ENCODE peak calls at places on chromosomes 11 and 22, in eight cellular contexts. One of them, this sample, is unnamed. For H3K36me3, the result is how much of the 10 kb centered on the place peaks cover.

GRCh38 chr11:78397398-78397797 is 20.2 kb downstream of the GAB2 start:
- DNase-seq in uterus: no peak
- DNase-seq in H7: no peak
- DNase-seq in sigmoid colon: no peak
- DNase-seq in cardiac muscle cell: no peak
- DNase-seq in breast epithelium: no peak
- DNase-seq in H1: no peak
- DNase-seq in effector memory CD4-positive, alpha-beta T cell: no peak
- DNase-seq in this sample: no peak

GRCh38 chr11:108647387-108647700 is 17.5 kb upstream of the DDX10 start:
- DNase-seq in uterus: no peak
- DNase-seq in H7: no peak
- DNase-seq in sigmoid colon: no peak
- DNase-seq in cardiac muscle cell: no peak
- DNase-seq in breast epithelium: no peak
- DNase-seq in H1: no peak
- DNase-seq in effector memory CD4-positive, alpha-beta T cell: no peak
- DNase-seq in this sample: no peak

GRCh38 chr11:2885017-2885675 is 429 bp downstream of the CDKN1C start:
- DNase-seq in uterus: peak
- DNase-seq in H7: peak
- DNase-seq in sigmoid colon: peak
- DNase-seq in cardiac muscle cell: peak
- DNase-seq in breast epithelium: no peak
- DNase-seq in H1: no peak
- DNase-seq in effector memory CD4-positive, alpha-beta T cell: peak
- DNase-seq in this sample: no peak

GRCh38 chr11:130194241-130195023 is 34.9 kb downstream of the ST14 start:
- DNase-seq in uterus: no peak
- DNase-seq in H7: no peak
- DNase-seq in sigmoid colon: no peak
- DNase-seq in cardiac muscle cell: no peak
- DNase-seq in breast epithelium: no peak
- DNase-seq in H1: no peak
- DNase-seq in effector memory CD4-positive, alpha-beta T cell: no peak
- DNase-seq in this sample: no peak

GRCh38 chr11:130209944-130210854 is 50.6 kb downstream of the ST14 start:
- DNase-seq in uterus: no peak
- DNase-seq in H7: peak
- DNase-seq in sigmoid colon: peak
- DNase-seq in cardiac muscle cell: no peak
- DNase-seq in breast epithelium: no peak
- DNase-seq in H1: no peak
- DNase-seq in effector memory CD4-positive, alpha-beta T cell: no peak
- DNase-seq in this sample: no peak

GRCh38 chr22:27880778-27881394 is 38.2 kb downstream of the PITPNB start:
- DNase-seq in uterus: peak
- DNase-seq in H7: no peak
- DNase-seq in sigmoid colon: no peak
- DNase-seq in cardiac muscle cell: peak
- DNase-seq in breast epithelium: no peak
- DNase-seq in H1: no peak
- DNase-seq in effector memory CD4-positive, alpha-beta T cell: no peak
- DNase-seq in this sample: no peak

GRCh38 chr11:5597953-5598352 is 1.5 kb downstream of the TRIM6 start:
- DNase-seq in uterus: no peak
- DNase-seq in H7: no peak
- DNase-seq in sigmoid colon: no peak
- DNase-seq in cardiac muscle cell: no peak
- DNase-seq in breast epithelium: no peak
- DNase-seq in H1: no peak
- DNase-seq in effector memory CD4-positive, alpha-beta T cell: no peak
- DNase-seq in this sample: no peak

GRCh38 chr22:48254311-48254873 is 1491.9 kb downstream of the TBC1D22A start:
- DNase-seq in uterus: no peak
- DNase-seq in H7: peak
- DNase-seq in sigmoid colon: no peak
- DNase-seq in cardiac muscle cell: no peak
- DNase-seq in breast epithelium: no peak
- DNase-seq in H1: no peak
- DNase-seq in effector memory CD4-positive, alpha-beta T cell: no peak
- DNase-seq in this sample: no peak

GRCh38 chr11:6703247-6704063 is 20.3 kb upstream of the MRPL17 start:
- DNase-seq in uterus: peak
- DNase-seq in H7: peak
- DNase-seq in sigmoid colon: no peak
- DNase-seq in cardiac muscle cell: peak
- DNase-seq in breast epithelium: no peak
- DNase-seq in H1: no peak
- DNase-seq in effector memory CD4-positive, alpha-beta T cell: peak
- DNase-seq in this sample: peak

GRCh38 chr11:86969258-86969657 is 14.1 kb upstream of the FZD4 start:
- DNase-seq in uterus: no peak
- DNase-seq in H7: no peak
- DNase-seq in sigmoid colon: no peak
- DNase-seq in cardiac muscle cell: no peak
- DNase-seq in breast epithelium: no peak
- DNase-seq in H1: no peak
- DNase-seq in effector memory CD4-positive, alpha-beta T cell: no peak
- DNase-seq in this sample: no peak
- H3K36me3 ChIP-seq in uterus: under half
- H3K36me3 ChIP-seq in H7: under half
- H3K36me3 ChIP-seq in sigmoid colon: under half
- H3K36me3 ChIP-seq in cardiac muscle cell: under half
- H3K36me3 ChIP-seq in breast epithelium: under half
- H3K36me3 ChIP-seq in H1: under half
- H3K36me3 ChIP-seq in effector memory CD4-positive, alpha-beta T cell: under half
- H3K36me3 ChIP-seq in this sample: under half

GRCh38 chr11:113113801-113114451 is 152.7 kb downstream of the NCAM1 start:
- DNase-seq in uterus: no peak
- DNase-seq in H7: no peak
- DNase-seq in sigmoid colon: no peak
- DNase-seq in cardiac muscle cell: no peak
- DNase-seq in breast epithelium: no peak
- DNase-seq in H1: no peak
- DNase-seq in effector memory CD4-positive, alpha-beta T cell: no peak
- DNase-seq in this sample: no peak

GRCh38 chr11:113106507-113106906 is 145.3 kb downstream of the NCAM1 start:
- DNase-seq in uterus: no peak
- DNase-seq in H7: no peak
- DNase-seq in sigmoid colon: no peak
- DNase-seq in cardiac muscle cell: peak
- DNase-seq in breast epithelium: no peak
- DNase-seq in H1: no peak
- DNase-seq in effector memory CD4-positive, alpha-beta T cell: no peak
- DNase-seq in this sample: no peak

GRCh38 chr11:113105584-113105983 is 144.4 kb downstream of the NCAM1 start:
- DNase-seq in uterus: no peak
- DNase-seq in H7: no peak
- DNase-seq in sigmoid colon: no peak
- DNase-seq in cardiac muscle cell: no peak
- DNase-seq in breast epithelium: no peak
- DNase-seq in H1: no peak
- DNase-seq in effector memory CD4-positive, alpha-beta T cell: no peak
- DNase-seq in this sample: no peak

GRCh38 chr11:113111156-113111555 is 149.9 kb downstream of the NCAM1 start:
- DNase-seq in uterus: no peak
- DNase-seq in H7: no peak
- DNase-seq in sigmoid colon: no peak
- DNase-seq in cardiac muscle cell: no peak
- DNase-seq in breast epithelium: no peak
- DNase-seq in H1: no peak
- DNase-seq in effector memory CD4-positive, alpha-beta T cell: no peak
- DNase-seq in this sample: no peak

DNA sequence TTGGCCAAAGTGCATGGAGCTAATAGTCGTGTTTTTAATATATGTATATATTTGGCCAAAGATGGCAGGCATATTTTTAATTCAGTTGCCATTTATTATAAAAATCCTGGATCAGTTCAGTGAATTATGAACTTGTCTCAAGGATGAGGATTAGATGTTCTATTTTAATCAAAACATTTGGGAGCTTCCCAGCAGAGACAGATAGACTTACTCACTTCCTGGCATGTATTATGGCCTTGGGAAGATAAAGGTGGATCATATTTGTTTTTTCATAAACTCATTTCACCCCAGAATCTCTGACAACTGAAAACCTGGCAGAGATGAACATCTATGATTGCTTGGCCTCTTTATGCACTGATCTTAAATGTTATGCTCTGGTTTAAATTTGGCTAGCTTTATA is 148.8 kb downstream of the NCAM1 start:
- DNase-seq in uterus: no peak
- DNase-seq in H7: no peak
- DNase-seq in sigmoid colon: no peak
- DNase-seq in cardiac muscle cell: no peak
- DNase-seq in breast epithelium: no peak
- DNase-seq in H1: no peak
- DNase-seq in effector memory CD4-positive, alpha-beta T cell: no peak
- DNase-seq in this sample: no peak
- H3K4me3 ChIP-seq in uterus: no peak
- H3K4me3 ChIP-seq in H7: no peak
- H3K4me3 ChIP-seq in sigmoid colon: no peak
- H3K4me3 ChIP-seq in cardiac muscle cell: no peak
- H3K4me3 ChIP-seq in breast epithelium: no peak
- H3K4me3 ChIP-seq in H1: no peak
- H3K4me3 ChIP-seq in effector memory CD4-positive, alpha-beta T cell: no peak
- H3K4me3 ChIP-seq in this sample: no peak

GRCh38 chr22:44364750-44365118 is 52.0 kb upstream of the SHISAL1 start:
- DNase-seq in uterus: peak
- DNase-seq in H7: peak
- DNase-seq in sigmoid colon: peak
- DNase-seq in cardiac muscle cell: no peak
- DNase-seq in breast epithelium: no peak
- DNase-seq in H1: no peak
- DNase-seq in effector memory CD4-positive, alpha-beta T cell: no peak
- DNase-seq in this sample: no peak

GRCh38 chr22:44368611-44369010 is 55.9 kb upstream of the SHISAL1 start:
- DNase-seq in uterus: no peak
- DNase-seq in H7: no peak
- DNase-seq in sigmoid colon: peak
- DNase-seq in cardiac muscle cell: no peak
- DNase-seq in breast epithelium: no peak
- DNase-seq in H1: no peak
- DNase-seq in effector memory CD4-positive, alpha-beta T cell: no peak
- DNase-seq in this sample: no peak

GRCh38 chr22:44365196-44365802 is 52.5 kb upstream of the SHISAL1 start:
- DNase-seq in uterus: peak
- DNase-seq in H7: no peak
- DNase-seq in sigmoid colon: peak
- DNase-seq in cardiac muscle cell: no peak
- DNase-seq in breast epithelium: no peak
- DNase-seq in H1: no peak
- DNase-seq in effector memory CD4-positive, alpha-beta T cell: no peak
- DNase-seq in this sample: no peak

GRCh38 chr22:44365832-44366231 is 53.1 kb upstream of the SHISAL1 start:
- DNase-seq in uterus: peak
- DNase-seq in H7: no peak
- DNase-seq in sigmoid colon: peak
- DNase-seq in cardiac muscle cell: no peak
- DNase-seq in breast epithelium: no peak
- DNase-seq in H1: no peak
- DNase-seq in effector memory CD4-positive, alpha-beta T cell: no peak
- DNase-seq in this sample: no peak

DNA sequence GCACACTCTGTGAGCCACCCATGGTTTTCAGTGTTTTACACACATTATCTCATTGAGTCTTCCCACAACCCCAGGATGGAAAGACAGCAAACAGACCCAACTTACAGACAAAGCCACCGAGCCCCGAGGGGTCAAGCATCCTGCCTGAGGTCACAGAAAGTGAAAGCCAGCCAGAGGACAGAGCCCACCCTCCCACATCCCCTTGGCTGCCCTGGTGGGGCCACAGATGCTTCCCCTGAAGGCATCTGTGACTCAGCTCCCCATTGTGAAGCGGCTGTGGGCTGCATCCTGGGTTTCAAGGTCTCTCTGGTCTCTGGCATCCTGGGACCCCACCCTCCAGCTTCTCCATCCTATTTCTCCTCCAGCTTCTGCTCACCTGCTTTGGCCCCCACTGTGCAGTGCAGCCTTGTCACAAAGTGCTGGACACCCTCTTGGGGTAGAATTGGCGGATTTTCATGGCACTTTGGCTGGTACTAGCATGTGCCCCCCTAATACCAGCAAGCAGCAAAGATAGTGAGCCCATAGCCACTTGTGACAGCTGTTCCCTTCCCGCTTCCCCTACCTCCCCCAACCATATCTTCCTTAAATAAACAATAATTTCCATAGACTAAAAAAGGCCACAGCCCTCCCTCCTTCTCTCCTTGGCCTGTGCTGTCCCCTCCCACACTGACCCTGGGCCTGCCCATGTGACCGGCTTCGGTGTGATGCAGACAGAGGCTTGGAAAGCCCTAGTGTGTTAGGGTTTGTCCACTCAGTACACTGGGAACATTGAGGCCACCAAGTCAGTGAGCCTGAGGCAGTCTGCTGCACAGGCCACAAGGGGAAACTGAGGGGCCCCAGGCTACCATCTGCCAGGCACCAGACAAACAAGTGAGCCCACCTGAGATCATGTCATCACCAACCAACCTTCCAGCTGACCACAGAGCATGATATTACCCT is 53.9 kb upstream of the SHISAL1 start:
- DNase-seq in uterus: peak
- DNase-seq in H7: no peak
- DNase-seq in sigmoid colon: peak
- DNase-seq in cardiac muscle cell: no peak
- DNase-seq in breast epithelium: no peak
- DNase-seq in H1: no peak
- DNase-seq in effector memory CD4-positive, alpha-beta T cell: no peak
- DNase-seq in this sample: no peak
- H3K36me3 ChIP-seq in uterus: under half
- H3K36me3 ChIP-seq in H7: under half
- H3K36me3 ChIP-seq in sigmoid colon: under half
- H3K36me3 ChIP-seq in cardiac muscle cell: under half
- H3K36me3 ChIP-seq in breast epithelium: under half
- H3K36me3 ChIP-seq in H1: under half
- H3K36me3 ChIP-seq in effector memory CD4-positive, alpha-beta T cell: under half
- H3K36me3 ChIP-seq in this sample: under half

GRCh38 chr11:46390331-46391171 is 1.0 kb downstream of the CHRM4 start:
- DNase-seq in uterus: no peak
- DNase-seq in H7: peak
- DNase-seq in sigmoid colon: peak
- DNase-seq in cardiac muscle cell: no peak
- DNase-seq in breast epithelium: no peak
- DNase-seq in H1: no peak
- DNase-seq in effector memory CD4-positive, alpha-beta T cell: no peak
- DNase-seq in this sample: no peak

GRCh38 chr11:46391186-46391577 is 394 bp downstream of the CHRM4 start:
- DNase-seq in uterus: no peak
- DNase-seq in H7: no peak
- DNase-seq in sigmoid colon: no peak
- DNase-seq in cardiac muscle cell: no peak
- DNase-seq in breast epithelium: no peak
- DNase-seq in H1: no peak
- DNase-seq in effector memory CD4-positive, alpha-beta T cell: no peak
- DNase-seq in this sample: no peak

GRCh38 chr11:46392421-46393230 is 1.1 kb upstream of the CHRM4 start:
- DNase-seq in uterus: peak
- DNase-seq in H7: peak
- DNase-seq in sigmoid colon: peak
- DNase-seq in cardiac muscle cell: peak
- DNase-seq in breast epithelium: peak
- DNase-seq in H1: no peak
- DNase-seq in effector memory CD4-positive, alpha-beta T cell: peak
- DNase-seq in this sample: peak

GRCh38 chr11:46393231-46393616 is 1.6 kb upstream of the CHRM4 start:
- DNase-seq in uterus: no peak
- DNase-seq in H7: peak
- DNase-seq in sigmoid colon: peak
- DNase-seq in cardiac muscle cell: no peak
- DNase-seq in breast epithelium: no peak
- DNase-seq in H1: no peak
- DNase-seq in effector memory CD4-positive, alpha-beta T cell: no peak
- DNase-seq in this sample: no peak

GRCh38 chr11:46391578-46392420 is at the start of gene CHRM4:
- DNase-seq in uterus: no peak
- DNase-seq in H7: peak
- DNase-seq in sigmoid colon: peak
- DNase-seq in cardiac muscle cell: peak
- DNase-seq in breast epithelium: no peak
- DNase-seq in H1: no peak
- DNase-seq in effector memory CD4-positive, alpha-beta T cell: no peak
- DNase-seq in this sample: no peak
- H3K4me3 ChIP-seq in uterus: no peak
- H3K4me3 ChIP-seq in H7: peak
- H3K4me3 ChIP-seq in sigmoid colon: no peak
- H3K4me3 ChIP-seq in cardiac muscle cell: peak
- H3K4me3 ChIP-seq in breast epithelium: peak
- H3K4me3 ChIP-seq in H1: peak
- H3K4me3 ChIP-seq in effector memory CD4-positive, alpha-beta T cell: no peak
- H3K4me3 ChIP-seq in this sample: no peak

This sample was measured in CD4-positive, CD25-positive, alpha-beta regulatory T cell.